ENCODE peak calls at places on chromosomes 11 and 22, in five cellular contexts. One of them, this sample, is unnamed.

GRCh38 chr11:46049325-46049860 is 71.9 kb downstream of the PHF21A start:
- DNase-seq in mesendoderm: no peak
- DNase-seq in endothelial cell: no peak
- DNase-seq in activated CD8-positive, alpha-beta memory T cell treated with anti-CD3 and anti-CD28 coated beads, Interleukin-2, amount 10 ng/mL, durations not matched to agents 7 days and 5 days: no peak
- DNase-seq in mucosa of descending colon: no peak
- DNase-seq in this sample: no peak

GRCh38 chr22:38271927-38272372 is 860 bp downstream of the TMEM184B start:
- DNase-seq in endothelial cell: no peak
- DNase-seq in activated CD8-positive, alpha-beta memory T cell treated with anti-CD3 and anti-CD28 coated beads, Interleukin-2, amount 10 ng/mL, durations not matched to agents 7 days and 5 days: no peak
- DNase-seq in mesendoderm: peak
- DNase-seq in mucosa of descending colon: peak
- DNase-seq in this sample: no peak

GRCh38 chr11:80155412-80156017 is 714.7 kb upstream of the TENM4 start:
- DNase-seq in activated CD8-positive, alpha-beta memory T cell treated with anti-CD3 and anti-CD28 coated beads, Interleukin-2, amount 10 ng/mL, durations not matched to agents 7 days and 5 days: no peak
- DNase-seq in mucosa of descending colon: peak
- DNase-seq in endothelial cell: peak
- DNase-seq in mesendoderm: peak
- DNase-seq in this sample: peak

GRCh38 chr11:67357831-67358555 is 4.6 kb upstream of the POLD4 start:
- DNase-seq in mucosa of descending colon: peak
- DNase-seq in activated CD8-positive, alpha-beta memory T cell treated with anti-CD3 and anti-CD28 coated beads, Interleukin-2, amount 10 ng/mL, durations not matched to agents 7 days and 5 days: no peak
- DNase-seq in endothelial cell: no peak
- DNase-seq in mesendoderm: no peak
- DNase-seq in this sample: no peak

GRCh38 chr11:34758262-34758661 is 137.4 kb downstream of the EHF start:
- DNase-seq in activated CD8-positive, alpha-beta memory T cell treated with anti-CD3 and anti-CD28 coated beads, Interleukin-2, amount 10 ng/mL, durations not matched to agents 7 days and 5 days: no peak
- DNase-seq in mucosa of descending colon: no peak
- DNase-seq in endothelial cell: no peak
- DNase-seq in mesendoderm: no peak
- DNase-seq in this sample: no peak

GRCh38 chr11:86593833-86594232 is 78.6 kb downstream of the ME3 start:
- DNase-seq in endothelial cell: no peak
- DNase-seq in mucosa of descending colon: no peak
- DNase-seq in mesendoderm: no peak
- DNase-seq in activated CD8-positive, alpha-beta memory T cell treated with anti-CD3 and anti-CD28 coated beads, Interleukin-2, amount 10 ng/mL, durations not matched to agents 7 days and 5 days: no peak
- DNase-seq in this sample: no peak

GRCh38 chr11:96260067-96260511 is 82.9 kb downstream of the MAML2 start:
- DNase-seq in mesendoderm: no peak
- DNase-seq in activated CD8-positive, alpha-beta memory T cell treated with anti-CD3 and anti-CD28 coated beads, Interleukin-2, amount 10 ng/mL, durations not matched to agents 7 days and 5 days: no peak
- DNase-seq in endothelial cell: no peak
- DNase-seq in mucosa of descending colon: no peak
- DNase-seq in this sample: no peak

GRCh38 chr22:48960576-48960975 is 867.1 kb downstream of the BRD1 start:
- DNase-seq in activated CD8-positive, alpha-beta memory T cell treated with anti-CD3 and anti-CD28 coated beads, Interleukin-2, amount 10 ng/mL, durations not matched to agents 7 days and 5 days: no peak
- DNase-seq in mucosa of descending colon: no peak
- DNase-seq in mesendoderm: no peak
- DNase-seq in endothelial cell: no peak
- DNase-seq in this sample: no peak

GRCh38 chr11:131910491-131911387 is 540.3 kb downstream of the NTM start:
- DNase-seq in endothelial cell: peak
- DNase-seq in activated CD8-positive, alpha-beta memory T cell treated with anti-CD3 and anti-CD28 coated beads, Interleukin-2, amount 10 ng/mL, durations not matched to agents 7 days and 5 days: no peak
- DNase-seq in mucosa of descending colon: no peak
- DNase-seq in mesendoderm: peak
- DNase-seq in this sample: peak

GRCh38 chr22:19998232-19998951 is 18.2 kb downstream of the ARVCF start:
- DNase-seq in endothelial cell: no peak
- DNase-seq in activated CD8-positive, alpha-beta memory T cell treated with anti-CD3 and anti-CD28 coated beads, Interleukin-2, amount 10 ng/mL, durations not matched to agents 7 days and 5 days: no peak
- DNase-seq in mesendoderm: peak
- DNase-seq in mucosa of descending colon: no peak
- DNase-seq in this sample: no peak

GRCh38 chr11:450809-451451 is 851 bp downstream of the PTDSS2 start:
- DNase-seq in activated CD8-positive, alpha-beta memory T cell treated with anti-CD3 and anti-CD28 coated beads, Interleukin-2, amount 10 ng/mL, durations not matched to agents 7 days and 5 days: peak
- DNase-seq in mucosa of descending colon: peak
- DNase-seq in mesendoderm: peak
- DNase-seq in endothelial cell: peak
- DNase-seq in this sample: peak

GRCh38 chr22:42553475-42554361 is at the start of gene SERHL2:
- DNase-seq in endothelial cell: peak
- DNase-seq in mucosa of descending colon: peak
- DNase-seq in mesendoderm: peak
- DNase-seq in activated CD8-positive, alpha-beta memory T cell treated with anti-CD3 and anti-CD28 coated beads, Interleukin-2, amount 10 ng/mL, durations not matched to agents 7 days and 5 days: peak
- DNase-seq in this sample: peak

GRCh38 chr11:35932641-35933571 is 11.0 kb upstream of the LDLRAD3 start:
- DNase-seq in endothelial cell: no peak
- DNase-seq in mesendoderm: no peak
- DNase-seq in mucosa of descending colon: no peak
- DNase-seq in activated CD8-positive, alpha-beta memory T cell treated with anti-CD3 and anti-CD28 coated beads, Interleukin-2, amount 10 ng/mL, durations not matched to agents 7 days and 5 days: no peak
- DNase-seq in this sample: no peak

GRCh38 chr22:37403267-37403960 is 23.9 kb downstream of the ELFN2 start:
- DNase-seq in mesendoderm: no peak
- DNase-seq in endothelial cell: no peak
- DNase-seq in activated CD8-positive, alpha-beta memory T cell treated with anti-CD3 and anti-CD28 coated beads, Interleukin-2, amount 10 ng/mL, durations not matched to agents 7 days and 5 days: no peak
- DNase-seq in mucosa of descending colon: no peak
- DNase-seq in this sample: peak

GRCh38 chr22:43168416-43169309 is 17.3 kb downstream of the TSPO start:
- DNase-seq in activated CD8-positive, alpha-beta memory T cell treated with anti-CD3 and anti-CD28 coated beads, Interleukin-2, amount 10 ng/mL, durations not matched to agents 7 days and 5 days: no peak
- DNase-seq in mesendoderm: peak
- DNase-seq in mucosa of descending colon: no peak
- DNase-seq in endothelial cell: no peak
- DNase-seq in this sample: no peak

GRCh38 chr11:46367244-46367915 is 14.1 kb upstream of the MDK start:
- DNase-seq in activated CD8-positive, alpha-beta memory T cell treated with anti-CD3 and anti-CD28 coated beads, Interleukin-2, amount 10 ng/mL, durations not matched to agents 7 days and 5 days: peak
- DNase-seq in endothelial cell: peak
- DNase-seq in mesendoderm: no peak
- DNase-seq in mucosa of descending colon: peak
- DNase-seq in this sample: peak

GRCh38 chr11:120079750-120080610 is 57.9 kb downstream of the TRIM29 start:
- DNase-seq in endothelial cell: peak
- DNase-seq in mucosa of descending colon: peak
- DNase-seq in mesendoderm: peak
- DNase-seq in activated CD8-positive, alpha-beta memory T cell treated with anti-CD3 and anti-CD28 coated beads, Interleukin-2, amount 10 ng/mL, durations not matched to agents 7 days and 5 days: no peak
- DNase-seq in this sample: peak

GRCh38 chr11:125874556-125875124 is 12.8 kb upstream of the HYLS1 start:
- DNase-seq in endothelial cell: peak
- DNase-seq in mesendoderm: peak
- DNase-seq in activated CD8-positive, alpha-beta memory T cell treated with anti-CD3 and anti-CD28 coated beads, Interleukin-2, amount 10 ng/mL, durations not matched to agents 7 days and 5 days: peak
- DNase-seq in mucosa of descending colon: peak
- DNase-seq in this sample: peak

GRCh38 chr22:29113329-29113728 is 40.5 kb downstream of the KREMEN1 start:
- DNase-seq in mucosa of descending colon: no peak
- DNase-seq in activated CD8-positive, alpha-beta memory T cell treated with anti-CD3 and anti-CD28 coated beads, Interleukin-2, amount 10 ng/mL, durations not matched to agents 7 days and 5 days: peak
- DNase-seq in endothelial cell: no peak
- DNase-seq in mesendoderm: no peak
- DNase-seq in this sample: no peak

GRCh38 chr22:20238567-20239062 is 29.5 kb downstream of the RTN4R start:
- DNase-seq in endothelial cell: peak
- DNase-seq in activated CD8-positive, alpha-beta memory T cell treated with anti-CD3 and anti-CD28 coated beads, Interleukin-2, amount 10 ng/mL, durations not matched to agents 7 days and 5 days: peak
- DNase-seq in mesendoderm: peak
- DNase-seq in mucosa of descending colon: peak
- DNase-seq in this sample: peak

GRCh38 chr11:125431009-125431408 is 65.1 kb downstream of the FEZ1 start:
- DNase-seq in endothelial cell: no peak
- DNase-seq in mucosa of descending colon: no peak
- DNase-seq in activated CD8-positive, alpha-beta memory T cell treated with anti-CD3 and anti-CD28 coated beads, Interleukin-2, amount 10 ng/mL, durations not matched to agents 7 days and 5 days: no peak
- DNase-seq in mesendoderm: no peak
- DNase-seq in this sample: no peak

GRCh38 chr22:35862697-35863096 is 145.0 kb downstream of the APOL5 start:
- DNase-seq in endothelial cell: no peak
- DNase-seq in mucosa of descending colon: no peak
- DNase-seq in activated CD8-positive, alpha-beta memory T cell treated with anti-CD3 and anti-CD28 coated beads, Interleukin-2, amount 10 ng/mL, durations not matched to agents 7 days and 5 days: no peak
- DNase-seq in mesendoderm: no peak
- DNase-seq in this sample: no peak

GRCh38 chr11:57635236-57635635 is 14.5 kb downstream of the YPEL4 start:
- DNase-seq in mesendoderm: no peak
- DNase-seq in mucosa of descending colon: no peak
- DNase-seq in activated CD8-positive, alpha-beta memory T cell treated with anti-CD3 and anti-CD28 coated beads, Interleukin-2, amount 10 ng/mL, durations not matched to agents 7 days and 5 days: no peak
- DNase-seq in endothelial cell: no peak
- DNase-seq in this sample: no peak

GRCh38 chr11:66106786-66107599 is 36.9 kb downstream of the PACS1 start:
- DNase-seq in activated CD8-positive, alpha-beta memory T cell treated with anti-CD3 and anti-CD28 coated beads, Interleukin-2, amount 10 ng/mL, durations not matched to agents 7 days and 5 days: peak
- DNase-seq in mesendoderm: peak
- DNase-seq in mucosa of descending colon: no peak
- DNase-seq in endothelial cell: no peak
- DNase-seq in this sample: peak

GRCh38 chr11:26188559-26188958 is 143.4 kb upstream of the ANO3 start:
- DNase-seq in mesendoderm: no peak
- DNase-seq in activated CD8-positive, alpha-beta memory T cell treated with anti-CD3 and anti-CD28 coated beads, Interleukin-2, amount 10 ng/mL, durations not matched to agents 7 days and 5 days: no peak
- DNase-seq in mucosa of descending colon: no peak
- DNase-seq in endothelial cell: no peak
- DNase-seq in this sample: no peak

GRCh38 chr11:848380-848931 is 5.8 kb downstream of the TSPAN4 start:
- DNase-seq in endothelial cell: peak
- DNase-seq in activated CD8-positive, alpha-beta memory T cell treated with anti-CD3 and anti-CD28 coated beads, Interleukin-2, amount 10 ng/mL, durations not matched to agents 7 days and 5 days: peak
- DNase-seq in mesendoderm: no peak
- DNase-seq in mucosa of descending colon: peak
- DNase-seq in this sample: peak

GRCh38 chr22:37633693-37634504 is 5.6 kb upstream of the SH3BP1 start:
- DNase-seq in mesendoderm: peak
- DNase-seq in activated CD8-positive, alpha-beta memory T cell treated with anti-CD3 and anti-CD28 coated beads, Interleukin-2, amount 10 ng/mL, durations not matched to agents 7 days and 5 days: peak
- DNase-seq in endothelial cell: no peak
- DNase-seq in mucosa of descending colon: peak
- DNase-seq in this sample: peak

GRCh38 chr11:93741882-93742226 is 382 bp downstream of the C11orf54 start:
- DNase-seq in activated CD8-positive, alpha-beta memory T cell treated with anti-CD3 and anti-CD28 coated beads, Interleukin-2, amount 10 ng/mL, durations not matched to agents 7 days and 5 days: no peak
- DNase-seq in endothelial cell: no peak
- DNase-seq in mucosa of descending colon: peak
- DNase-seq in mesendoderm: peak
- DNase-seq in this sample: no peak

This sample was measured in ELF-1.